ENCODE peak calls at places on chromosome 5, in ten cellular contexts. One of them, this sample, is unnamed.
A peak's percentile ranks its signal among the peaks of the same experiment; 100 is the strongest.

GRCh38 chr5:116864157-116864837 is 289.7 kb upstream of the SEMA6A start:
- DNase-seq in tibial artery: no peak
- DNase-seq in brain microvascular endothelial cell: peak; percentile 7
- DNase-seq in esophagus squamous epithelium: no peak
- DNase-seq in CD4-positive, alpha-beta T cell: no peak
- DNase-seq in IMR-90: no peak
- DNase-seq in cardiac fibroblast: no peak
- DNase-seq in epithelial cell of esophagus: no peak
- DNase-seq in suprapubic skin: no peak
- DNase-seq in tibial nerve: no peak
- DNase-seq in this sample: no peak

GRCh38 chr5:168284809-168285208 is 6.6 kb upstream of the WWC1 start:
- DNase-seq in tibial artery: no peak
- DNase-seq in brain microvascular endothelial cell: no peak
- DNase-seq in esophagus squamous epithelium: no peak
- DNase-seq in CD4-positive, alpha-beta T cell: no peak
- DNase-seq in IMR-90: no peak
- DNase-seq in cardiac fibroblast: no peak
- DNase-seq in epithelial cell of esophagus: no peak
- DNase-seq in suprapubic skin: no peak
- DNase-seq in tibial nerve: no peak
- DNase-seq in this sample: no peak

GRCh38 chr5:89546658-89547057 is 663.7 kb upstream of the MEF2C start:
- DNase-seq in tibial artery: no peak
- DNase-seq in brain microvascular endothelial cell: no peak
- DNase-seq in esophagus squamous epithelium: no peak
- DNase-seq in CD4-positive, alpha-beta T cell: no peak
- DNase-seq in IMR-90: no peak
- DNase-seq in cardiac fibroblast: no peak
- DNase-seq in epithelial cell of esophagus: no peak
- DNase-seq in suprapubic skin: no peak
- DNase-seq in tibial nerve: no peak
- DNase-seq in this sample: no peak

GRCh38 chr5:95620870-95621838 is 1.3 kb downstream of the GPR150 start:
- DNase-seq in tibial artery: peak; percentile 69
- DNase-seq in brain microvascular endothelial cell: no peak
- DNase-seq in esophagus squamous epithelium: no peak
- DNase-seq in CD4-positive, alpha-beta T cell: peak; percentile 30
- DNase-seq in IMR-90: no peak
- DNase-seq in cardiac fibroblast: peak; percentile 23
- DNase-seq in epithelial cell of esophagus: peak; percentile 37
- DNase-seq in suprapubic skin: no peak
- DNase-seq in tibial nerve: no peak
- DNase-seq in this sample: no peak

GRCh38 chr5:137923856-137924255 is 34.6 kb downstream of the PKD2L2 start:
- DNase-seq in tibial artery: no peak
- DNase-seq in brain microvascular endothelial cell: no peak
- DNase-seq in esophagus squamous epithelium: no peak
- DNase-seq in CD4-positive, alpha-beta T cell: no peak
- DNase-seq in IMR-90: peak; percentile 48
- DNase-seq in cardiac fibroblast: peak; percentile 40
- DNase-seq in epithelial cell of esophagus: no peak
- DNase-seq in suprapubic skin: no peak
- DNase-seq in tibial nerve: no peak
- DNase-seq in this sample: no peak

GRCh38 chr5:170306381-170306790 is 8.8 kb upstream of the LCP2 start:
- DNase-seq in tibial artery: peak; percentile 88
- DNase-seq in brain microvascular endothelial cell: peak; percentile 92
- DNase-seq in esophagus squamous epithelium: no peak
- DNase-seq in CD4-positive, alpha-beta T cell: no peak
- DNase-seq in IMR-90: peak; percentile 0
- DNase-seq in cardiac fibroblast: peak; percentile 74
- DNase-seq in epithelial cell of esophagus: peak; percentile 19
- DNase-seq in suprapubic skin: peak; percentile 86
- DNase-seq in tibial nerve: peak; percentile 70
- DNase-seq in this sample: no peak

GRCh38 chr5:139438707-139439012 is 665 bp downstream of the DNAJC18 start:
- DNase-seq in tibial artery: no peak
- DNase-seq in brain microvascular endothelial cell: no peak
- DNase-seq in esophagus squamous epithelium: no peak
- DNase-seq in CD4-positive, alpha-beta T cell: no peak
- DNase-seq in IMR-90: no peak
- DNase-seq in cardiac fibroblast: no peak
- DNase-seq in epithelial cell of esophagus: no peak
- DNase-seq in suprapubic skin: no peak
- DNase-seq in tibial nerve: no peak
- DNase-seq in this sample: no peak

GRCh38 chr5:42252306-42252705 is 170.9 kb upstream of the GHR start:
- DNase-seq in tibial artery: no peak
- DNase-seq in brain microvascular endothelial cell: no peak
- DNase-seq in esophagus squamous epithelium: no peak
- DNase-seq in CD4-positive, alpha-beta T cell: no peak
- DNase-seq in IMR-90: no peak
- DNase-seq in cardiac fibroblast: no peak
- DNase-seq in epithelial cell of esophagus: no peak
- DNase-seq in suprapubic skin: no peak
- DNase-seq in tibial nerve: no peak
- DNase-seq in this sample: no peak

GRCh38 chr5:158899792-158900191 is 199.9 kb downstream of the EBF1 start:
- DNase-seq in tibial artery: peak; percentile 74
- DNase-seq in brain microvascular endothelial cell: no peak
- DNase-seq in esophagus squamous epithelium: no peak
- DNase-seq in CD4-positive, alpha-beta T cell: no peak
- DNase-seq in IMR-90: no peak
- DNase-seq in cardiac fibroblast: peak; percentile 22
- DNase-seq in epithelial cell of esophagus: no peak
- DNase-seq in suprapubic skin: peak; percentile 76
- DNase-seq in tibial nerve: peak; percentile 13
- DNase-seq in this sample: peak; percentile 48

GRCh38 chr5:158897444-158898160 is 202.1 kb downstream of the EBF1 start:
- DNase-seq in tibial artery: no peak
- DNase-seq in brain microvascular endothelial cell: no peak
- DNase-seq in esophagus squamous epithelium: no peak
- DNase-seq in CD4-positive, alpha-beta T cell: no peak
- DNase-seq in IMR-90: no peak
- DNase-seq in cardiac fibroblast: no peak
- DNase-seq in epithelial cell of esophagus: no peak
- DNase-seq in suprapubic skin: no peak
- DNase-seq in tibial nerve: no peak
- DNase-seq in this sample: no peak

GRCh38 chr5:158899201-158899600 is 200.5 kb downstream of the EBF1 start:
- DNase-seq in tibial artery: no peak
- DNase-seq in brain microvascular endothelial cell: no peak
- DNase-seq in esophagus squamous epithelium: no peak
- DNase-seq in CD4-positive, alpha-beta T cell: no peak
- DNase-seq in IMR-90: no peak
- DNase-seq in cardiac fibroblast: no peak
- DNase-seq in epithelial cell of esophagus: no peak
- DNase-seq in suprapubic skin: no peak
- DNase-seq in tibial nerve: no peak
- DNase-seq in this sample: no peak

GRCh38 chr5:158898185-158899177 is 201.2 kb downstream of the EBF1 start:
- DNase-seq in tibial artery: no peak
- DNase-seq in brain microvascular endothelial cell: peak; percentile 16
- DNase-seq in esophagus squamous epithelium: no peak
- DNase-seq in CD4-positive, alpha-beta T cell: no peak
- DNase-seq in IMR-90: no peak
- DNase-seq in cardiac fibroblast: no peak
- DNase-seq in epithelial cell of esophagus: no peak
- DNase-seq in suprapubic skin: no peak
- DNase-seq in tibial nerve: no peak
- DNase-seq in this sample: no peak

DNA sequence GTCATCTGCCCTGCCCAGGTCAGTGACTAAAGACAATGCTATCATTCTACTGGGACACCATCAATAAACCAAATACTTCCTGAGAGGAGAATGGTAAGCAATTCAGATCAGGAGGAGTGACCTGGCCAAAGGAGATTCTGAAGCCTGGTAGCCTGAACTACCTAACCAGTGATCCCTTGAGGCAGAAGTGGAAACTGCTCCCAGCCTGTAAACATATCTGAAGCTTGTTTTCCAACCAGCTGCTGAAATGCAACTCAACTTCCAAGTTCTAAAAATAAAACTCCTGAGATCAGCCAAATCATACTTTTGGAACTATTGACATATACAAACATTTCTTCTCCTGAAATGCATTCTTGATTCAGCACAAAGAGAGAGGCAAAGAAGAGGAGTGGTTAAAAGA is 204.1 kb downstream of the EBF1 start:
- DNase-seq in tibial artery: no peak
- DNase-seq in brain microvascular endothelial cell: peak; percentile 14
- DNase-seq in esophagus squamous epithelium: no peak
- DNase-seq in CD4-positive, alpha-beta T cell: no peak
- DNase-seq in IMR-90: no peak
- DNase-seq in cardiac fibroblast: peak; percentile 35
- DNase-seq in epithelial cell of esophagus: no peak
- DNase-seq in suprapubic skin: no peak
- DNase-seq in tibial nerve: no peak
- DNase-seq in this sample: no peak
- TF ChIP-seq CTCF in tibial artery: peak; percentile 50
- TF ChIP-seq CTCF in brain microvascular endothelial cell: peak; percentile 16
- TF ChIP-seq CTCF in esophagus squamous epithelium: no peak
- TF ChIP-seq CTCF in CD4-positive, alpha-beta T cell: no peak
- TF ChIP-seq CTCF in IMR-90: no peak
- TF ChIP-seq CTCF in cardiac fibroblast: peak; percentile 16
- TF ChIP-seq CTCF in epithelial cell of esophagus: no peak
- TF ChIP-seq CTCF in suprapubic skin: no peak
- TF ChIP-seq CTCF in tibial nerve: no peak
- TF ChIP-seq CTCF in this sample: no peak

GRCh38 chr5:58544195-58544594 is 38.7 kb upstream of the RAB3C start:
- DNase-seq in tibial artery: no peak
- DNase-seq in brain microvascular endothelial cell: no peak
- DNase-seq in esophagus squamous epithelium: no peak
- DNase-seq in CD4-positive, alpha-beta T cell: no peak
- DNase-seq in IMR-90: no peak
- DNase-seq in cardiac fibroblast: no peak
- DNase-seq in epithelial cell of esophagus: peak; percentile 4
- DNase-seq in suprapubic skin: no peak
- DNase-seq in tibial nerve: no peak
- DNase-seq in this sample: no peak

GRCh38 chr5:58543723-58544122 is 39.2 kb upstream of the RAB3C start:
- DNase-seq in tibial artery: no peak
- DNase-seq in brain microvascular endothelial cell: no peak
- DNase-seq in esophagus squamous epithelium: no peak
- DNase-seq in CD4-positive, alpha-beta T cell: no peak
- DNase-seq in IMR-90: no peak
- DNase-seq in cardiac fibroblast: no peak
- DNase-seq in epithelial cell of esophagus: peak; percentile 60
- DNase-seq in suprapubic skin: no peak
- DNase-seq in tibial nerve: no peak
- DNase-seq in this sample: no peak

GRCh38 chr5:58545912-58546311 is 37.0 kb upstream of the RAB3C start:
- DNase-seq in tibial artery: no peak
- DNase-seq in brain microvascular endothelial cell: no peak
- DNase-seq in esophagus squamous epithelium: no peak
- DNase-seq in CD4-positive, alpha-beta T cell: no peak
- DNase-seq in IMR-90: no peak
- DNase-seq in cardiac fibroblast: no peak
- DNase-seq in epithelial cell of esophagus: peak; percentile 4
- DNase-seq in suprapubic skin: no peak
- DNase-seq in tibial nerve: no peak
- DNase-seq in this sample: no peak

GRCh38 chr5:58544926-58545325 is 37.9 kb upstream of the RAB3C start:
- DNase-seq in tibial artery: no peak
- DNase-seq in brain microvascular endothelial cell: no peak
- DNase-seq in esophagus squamous epithelium: no peak
- DNase-seq in CD4-positive, alpha-beta T cell: no peak
- DNase-seq in IMR-90: no peak
- DNase-seq in cardiac fibroblast: no peak
- DNase-seq in epithelial cell of esophagus: no peak
- DNase-seq in suprapubic skin: no peak
- DNase-seq in tibial nerve: no peak
- DNase-seq in this sample: no peak

DNA sequence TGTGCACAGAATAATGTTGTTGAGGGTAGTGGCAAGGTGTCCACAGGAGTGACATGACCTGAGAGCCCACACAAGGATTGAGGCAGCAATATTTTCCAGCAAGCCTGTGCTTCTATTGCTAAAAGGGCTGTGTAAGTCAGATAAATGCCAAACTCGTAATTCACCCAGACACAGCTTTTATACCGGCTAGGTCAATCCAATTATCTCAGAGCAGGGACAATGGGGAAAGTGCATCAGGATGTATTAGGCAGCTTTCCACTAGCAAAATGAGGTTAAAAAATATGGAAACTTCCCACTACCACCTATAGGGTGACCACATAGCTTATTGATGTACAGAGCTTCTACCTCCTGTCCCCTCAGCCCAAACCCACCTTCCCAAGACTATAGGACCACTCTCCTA is 34.8 kb upstream of the RAB3C start:
- DNase-seq in tibial artery: no peak
- DNase-seq in brain microvascular endothelial cell: no peak
- DNase-seq in esophagus squamous epithelium: no peak
- DNase-seq in CD4-positive, alpha-beta T cell: no peak
- DNase-seq in IMR-90: no peak
- DNase-seq in cardiac fibroblast: no peak
- DNase-seq in epithelial cell of esophagus: no peak
- DNase-seq in suprapubic skin: no peak
- DNase-seq in tibial nerve: no peak
- DNase-seq in this sample: no peak
- TF ChIP-seq CTCF in tibial artery: no peak
- TF ChIP-seq CTCF in brain microvascular endothelial cell: no peak
- TF ChIP-seq CTCF in esophagus squamous epithelium: no peak
- TF ChIP-seq CTCF in CD4-positive, alpha-beta T cell: no peak
- TF ChIP-seq CTCF in IMR-90: no peak
- TF ChIP-seq CTCF in cardiac fibroblast: no peak
- TF ChIP-seq CTCF in epithelial cell of esophagus: no peak
- TF ChIP-seq CTCF in suprapubic skin: no peak
- TF ChIP-seq CTCF in tibial nerve: no peak
- TF ChIP-seq CTCF in this sample: no peak

GRCh38 chr5:15183520-15183919 is 311.9 kb upstream of the ANKH start:
- DNase-seq in tibial artery: no peak
- DNase-seq in brain microvascular endothelial cell: peak; percentile 17
- DNase-seq in esophagus squamous epithelium: no peak
- DNase-seq in CD4-positive, alpha-beta T cell: no peak
- DNase-seq in IMR-90: peak; percentile 6
- DNase-seq in cardiac fibroblast: peak; percentile 6
- DNase-seq in epithelial cell of esophagus: peak; percentile 18
- DNase-seq in suprapubic skin: no peak
- DNase-seq in tibial nerve: no peak
- DNase-seq in this sample: no peak
- TF ChIP-seq CTCF in tibial artery: no peak
- TF ChIP-seq CTCF in brain microvascular endothelial cell: peak; percentile 51
- TF ChIP-seq CTCF in esophagus squamous epithelium: no peak
- TF ChIP-seq CTCF in CD4-positive, alpha-beta T cell: no peak
- TF ChIP-seq CTCF in IMR-90: peak; percentile 24
- TF ChIP-seq CTCF in cardiac fibroblast: peak; percentile 32
- TF ChIP-seq CTCF in epithelial cell of esophagus: peak; percentile 39
- TF ChIP-seq CTCF in suprapubic skin: no peak
- TF ChIP-seq CTCF in tibial nerve: no peak
- TF ChIP-seq CTCF in this sample: no peak

DNA sequence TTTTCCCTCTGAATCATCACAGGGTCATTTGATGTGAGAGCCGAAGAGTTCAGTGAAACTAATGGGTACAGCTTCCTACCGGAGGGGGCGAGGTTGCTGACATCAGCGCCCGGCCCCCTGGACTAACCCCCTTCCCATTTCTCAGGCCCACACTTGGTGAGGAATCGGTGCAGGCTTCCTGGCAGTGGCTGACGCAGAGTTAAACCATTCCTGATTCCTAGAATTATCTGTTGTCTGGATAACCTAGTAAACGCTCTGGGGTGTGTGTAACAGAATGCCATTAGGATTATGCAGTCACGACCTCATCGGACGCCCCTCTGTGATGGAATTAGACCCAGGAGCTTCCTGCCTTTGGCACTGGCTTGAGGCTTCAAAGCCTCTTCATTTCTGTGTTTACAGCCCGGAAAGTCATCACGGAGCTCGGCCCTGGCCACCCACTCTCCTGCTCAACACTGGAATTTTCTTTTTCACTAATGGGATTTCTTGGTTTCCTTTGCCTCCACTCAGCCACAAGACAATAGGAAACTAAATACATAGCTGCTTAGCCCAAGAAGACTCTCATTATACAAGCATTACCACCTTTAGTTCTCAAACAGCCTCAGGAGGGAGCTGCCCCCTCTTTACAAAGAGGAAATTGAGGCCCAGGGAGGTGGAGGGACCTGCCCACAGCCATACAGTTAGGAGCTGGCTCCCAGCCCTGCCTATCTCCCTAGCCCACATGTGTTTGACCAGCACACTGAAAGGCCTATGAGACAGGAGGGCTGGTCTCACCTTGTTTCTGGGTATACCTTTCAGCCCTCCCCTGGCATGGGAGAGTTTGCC is 61.3 kb upstream of the RPL26L1 start:
- DNase-seq in tibial artery: no peak
- DNase-seq in brain microvascular endothelial cell: peak; percentile 99
- DNase-seq in esophagus squamous epithelium: no peak
- DNase-seq in CD4-positive, alpha-beta T cell: no peak
- DNase-seq in IMR-90: peak; percentile 97
- DNase-seq in cardiac fibroblast: peak; percentile 92
- DNase-seq in epithelial cell of esophagus: no peak
- DNase-seq in suprapubic skin: no peak
- DNase-seq in tibial nerve: no peak
- DNase-seq in this sample: no peak
- TF ChIP-seq CTCF in tibial artery: peak; percentile 13
- TF ChIP-seq CTCF in brain microvascular endothelial cell: peak; percentile 28
- TF ChIP-seq CTCF in esophagus squamous epithelium: no peak
- TF ChIP-seq CTCF in CD4-positive, alpha-beta T cell: no peak
- TF ChIP-seq CTCF in IMR-90: peak; percentile 1
- TF ChIP-seq CTCF in cardiac fibroblast: peak; percentile 7
- TF ChIP-seq CTCF in epithelial cell of esophagus: no peak
- TF ChIP-seq CTCF in suprapubic skin: no peak
- TF ChIP-seq CTCF in tibial nerve: no peak
- TF ChIP-seq CTCF in this sample: no peak

This sample was measured in lower leg skin.